ENCODE peak calls at places on chromosomes 12 and 14, in five cellular contexts. C is GM12865, F is NCI-H1092 treated with DMSO at 0.1 percent for 48 hours, M is NCI-H2029 treated with DMSO at 0.1 percent for 48 hours, P is hypothalamus. X is an unnamed sample.
A peak's percentile ranks its signal among the peaks of the same experiment; 100 is the strongest.

GRCh38 chr12:19323768-19324167 is 115.5 kb upstream of the AEBP2 start:
- DNase-seq in C (no peak), F (no peak), M (no peak), P (no peak), X (peak; percentile 89)

GRCh38 chr12:51886021-51886710 is 1.7 kb upstream of the ANKRD33 start:
- DNase-seq in C (peak; percentile 20), F (no peak), M (no peak), P (no peak), X (no peak)

GRCh38 chr12:88188180-88188579 is 46.1 kb downstream of the TMTC3 start:
- DNase-seq in C (no peak), F (no peak), M (no peak), P (no peak), X (no peak)

GRCh38 chr12:64392221-64392620 is 1.7 kb upstream of the C12orf56 start:
- DNase-seq in C (peak; percentile 57), F (no peak), M (no peak), P (no peak), X (no peak)

GRCh38 chr12:71556881-71557280 is 106.8 kb downstream of the ZFC3H1 start:
- DNase-seq in C (no peak), F (no peak), M (no peak), P (no peak), X (no peak)

GRCh38 chr14:82075566-82075965 is 541.9 kb upstream of the SEL1L start:
- DNase-seq in C (peak; percentile 17), F (no peak), M (no peak), P (no peak), X (peak; percentile 14)

GRCh38 chr12:113432976-113433375 is 10.8 kb downstream of the SDSL start:
- DNase-seq in C (no peak), F (no peak), M (no peak), P (no peak), X (no peak)

GRCh38 chr12:13135336-13136178 is 32.1 kb upstream of the GSG1 start:
- DNase-seq in C (no peak), F (no peak), M (no peak), P (peak; percentile 47), X (peak; percentile 92)

GRCh38 chr12:32983968-32984367 is 87.4 kb upstream of the PKP2 start:
- DNase-seq in C (no peak), F (no peak), M (peak; percentile 11), P (no peak), X (no peak)

GRCh38 chr12:6954754-6955461 is 3.8 kb downstream of the PTPN6 start:
- DNase-seq in C (peak; percentile 50), F (no peak), M (no peak), P (no peak), X (no peak)

GRCh38 chr12:12788131-12788530 is 2.7 kb downstream of the APOLD1 start:
- DNase-seq in C (no peak), F (no peak), M (no peak), P (no peak), X (no peak)

X was measured in LNCaP clone FGC.